ENCODE peak calls at places on chromosomes 13 and 19, in ten cellular contexts. V is amniotic epithelial cell, U is WTC11, S is MCF 10A, X is left ventricle myocardium inferior, D is GM23338, N is psoas muscle, K is ELR, M is sciatic nerve, L is NCI-H1092 treated with DMSO at 0.1 percent for 48 hours. E is an unnamed sample.

GRCh38 chr13:40617801-40618356 is 48.6 kb downstream of the FOXO1 start:
- DNase-seq in N (peak), M (no peak), V (peak), S (no peak), L (no peak), U (no peak), K (no peak), X (no peak), D (no peak), E (no peak)

GRCh38 chr13:97944396-97945029 is 9.0 kb upstream of the IPO5 start:
- DNase-seq in K (peak), S (peak), D (no peak), M (no peak), V (peak), X (no peak), N (no peak), L (no peak), U (no peak), E (no peak)

GRCh38 chr13:100409132-100409531 is 179.5 kb downstream of the GGACT start:
- DNase-seq in K (peak), U (no peak), D (peak), X (no peak), L (no peak), N (no peak), V (peak), S (no peak), M (no peak), E (no peak)

GRCh38 chr19:36099166-36099785 is 11.7 kb upstream of the OVOL3 start:
- DNase-seq in X (no peak), N (no peak), K (no peak), V (no peak), M (no peak), D (no peak), U (no peak), L (no peak), S (no peak), E (no peak)

GRCh38 chr13:50740052-50740741 is 103.3 kb downstream of the DLEU7 start:
- DNase-seq in X (no peak), S (no peak), D (no peak), U (no peak), K (no peak), M (no peak), L (no peak), N (no peak), V (peak), E (no peak)

GRCh38 chr19:51497666-51498065 is 3.9 kb downstream of the SIGLEC12 start:
- DNase-seq in D (no peak), L (no peak), S (no peak), N (no peak), X (no peak), U (no peak), V (no peak), K (no peak), M (no peak), E (no peak)

GRCh38 chr13:100514788-100515409 is 73.7 kb downstream of the GGACT start:
- DNase-seq in L (peak), X (peak), M (peak), K (peak), U (peak), D (peak), N (peak), V (peak), S (peak), E (peak)

GRCh38 chr13:35839746-35840273 is 291.4 kb downstream of the DCLK1 start:
- DNase-seq in L (no peak), N (no peak), M (no peak), D (no peak), S (no peak), U (no peak), X (no peak), V (no peak), K (no peak), E (no peak)

GRCh38 chr13:112466132-112467025 is 90.2 kb downstream of the SPACA7 start:
- DNase-seq in N (peak), L (no peak), V (no peak), D (no peak), K (no peak), S (no peak), X (no peak), M (no peak), U (no peak), E (no peak)

GRCh38 chr19:46355234-46355990 is 8.5 kb downstream of the PPP5C start:
- DNase-seq in S (no peak), U (no peak), X (no peak), L (no peak), N (no peak), V (no peak), K (no peak), M (peak), D (no peak), E (no peak)

GRCh38 chr19:34232566-34233481 is 21.5 kb upstream of the GARRE1 start:
- DNase-seq in X (peak), S (peak), V (peak), M (peak), L (no peak), U (no peak), K (peak), N (peak), D (no peak), E (no peak)

GRCh38 chr13:101751488-101751887 is 299.0 kb downstream of the ITGBL1 start:
- DNase-seq in M (no peak), L (peak), V (peak), N (no peak), U (no peak), X (no peak), S (peak), D (peak), K (peak), E (peak)